ENCODE peak calls at places on chromosomes 7 and 10, in six cellular contexts. Z, T, X, C, U and B are unnamed samples.

GRCh38 chr7:1848013-1848640 is 178.1 kb downstream of the ELFN1 start:
- DNase-seq in Z (no peak), T (no peak), X (no peak), C (no peak), U (no peak), B (no peak)

GRCh38 chr7:134548877-134549276 is at the start of gene AKR1B15:
- DNase-seq in Z (no peak), T (no peak), X (no peak), C (no peak), U (peak; percentile 21), B (peak; percentile 39)

GRCh38 chr7:7924303-7924702 is 44.3 kb upstream of the GLCCI1 start:
- DNase-seq in Z (no peak), T (no peak), X (no peak), C (no peak), U (no peak), B (no peak)

GRCh38 chr10:71246591-71247143 is 34.3 kb downstream of the UNC5B start:
- DNase-seq in Z (no peak), T (no peak), X (no peak), C (no peak), U (no peak), B (no peak)

GRCh38 chr7:74658171-74659004 is 870 bp downstream of the GTF2I start:
- DNase-seq in Z (peak; percentile 84), T (peak; percentile 92), X (peak; percentile 95), C (peak; percentile 90), U (peak; percentile 79), B (peak; percentile 96)

GRCh38 chr10:15325243-15326002 is 45.7 kb downstream of the FAM171A1 start:
- DNase-seq in Z (no peak), T (no peak), X (peak; percentile 75), C (no peak), U (no peak), B (peak; percentile 76)

GRCh38 chr10:3853547-3853989 is 68.6 kb upstream of the KLF6 start:
- DNase-seq in Z (no peak), T (peak; percentile 49), X (peak; percentile 19), C (no peak), U (no peak), B (peak; percentile 78)

GRCh38 chr7:106417273-106417902 is 132.6 kb upstream of the NAMPT start:
- DNase-seq in Z (no peak), T (no peak), X (no peak), C (no peak), U (no peak), B (peak; percentile 17)

GRCh38 chr7:158281441-158281840 is 306.2 kb downstream of the PTPRN2 start:
- DNase-seq in Z (no peak), T (no peak), X (no peak), C (no peak), U (no peak), B (no peak)

GRCh38 chr7:151689196-151689971 is 169.7 kb upstream of the RHEB start:
- DNase-seq in Z (no peak), T (peak; percentile 38), X (no peak), C (no peak), U (no peak), B (no peak)

GRCh38 chr7:90625562-90625961 is 29.4 kb downstream of the CDK14 start:
- DNase-seq in Z (no peak), T (peak; percentile 6), X (peak; percentile 35), C (no peak), U (no peak), B (peak; percentile 71)

GRCh38 chr7:117385340-117386124 is 41.8 kb downstream of the ASZ1 start:
- DNase-seq in Z (no peak), T (peak; percentile 41), X (peak; percentile 55), C (no peak), U (no peak), B (peak; percentile 58)

GRCh38 chr10:58475322-58476277 is 37.1 kb upstream of the BICC1 start:
- DNase-seq in Z (no peak), T (no peak), X (peak; percentile 8), C (no peak), U (no peak), B (peak; percentile 65)

GRCh38 chr7:69814421-69814962 is 216.2 kb downstream of the AUTS2 start:
- DNase-seq in Z (no peak), T (peak; percentile 11), X (no peak), C (peak; percentile 32), U (no peak), B (no peak)

GRCh38 chr10:43880160-43880559 is 231.5 kb upstream of the ZNF32 start:
- DNase-seq in Z (no peak), T (no peak), X (no peak), C (no peak), U (no peak), B (no peak)

GRCh38 chr10:95572451-95572850 is 11.3 kb upstream of the SORBS1 start:
- DNase-seq in Z (no peak), T (no peak), X (no peak), C (no peak), U (no peak), B (no peak)

GRCh38 chr10:45532501-45532900 is 140.1 kb downstream of the ZFAND4 start:
- DNase-seq in Z (no peak), T (no peak), X (no peak), C (no peak), U (no peak), B (peak; percentile 4)

GRCh38 chr7:5406957-5407930 is 16.4 kb downstream of the TNRC18 start:
- DNase-seq in Z (no peak), T (no peak), X (no peak), C (peak; percentile 18), U (no peak), B (peak; percentile 43)

GRCh38 chr7:111126987-111127386 is 36.1 kb downstream of the LRRN3 start:
- DNase-seq in Z (no peak), T (no peak), X (peak; percentile 16), C (no peak), U (no peak), B (peak; percentile 66)

GRCh38 chr7:74612015-74612829 is 45.3 kb upstream of the GTF2I start:
- DNase-seq in Z (no peak), T (peak; percentile 61), X (peak; percentile 81), C (peak; percentile 16), U (no peak), B (peak; percentile 59)

GRCh38 chr7:68063171-68063570 is 1066.5 kb downstream of the TYW1 start:
- DNase-seq in Z (no peak), T (no peak), X (peak; percentile 50), C (peak; percentile 7), U (no peak), B (no peak)

GRCh38 chr10:4849555-4850242 is 23.7 kb downstream of the AKR1E2 start:
- DNase-seq in Z (peak; percentile 87), T (peak; percentile 87), X (peak; percentile 86), C (peak; percentile 94), U (no peak), B (peak; percentile 99)

GRCh38 chr7:140478361-140479061 is 794 bp downstream of the MKRN1 start:
- DNase-seq in Z (peak; percentile 14), T (peak; percentile 26), X (no peak), C (peak; percentile 35), U (peak; percentile 43), B (peak; percentile 52)

GRCh38 chr7:26653966-26654365 is 210.4 kb downstream of the SKAP2 start:
- DNase-seq in Z (no peak), T (peak; percentile 70), X (no peak), C (no peak), U (no peak), B (no peak)

GRCh38 chr7:157621131-157621681 is 284.4 kb downstream of the DNAJB6 start:
- DNase-seq in Z (no peak), T (no peak), X (no peak), C (no peak), U (no peak), B (no peak)

GRCh38 chr10:118621304-118621942 is 26.0 kb upstream of the PRLHR start:
- DNase-seq in Z (peak; percentile 11), T (no peak), X (no peak), C (no peak), U (no peak), B (no peak)

GRCh38 chr7:5541087-5541992 is 117.7 kb upstream of the TNRC18 start:
- DNase-seq in Z (no peak), T (no peak), X (no peak), C (no peak), U (no peak), B (no peak)

GRCh38 chr10:104209575-104210198 is 22.5 kb downstream of the CFAP43 start:
- DNase-seq in Z (peak; percentile 52), T (peak; percentile 74), X (peak; percentile 31), C (peak; percentile 36), U (no peak), B (peak; percentile 66)

GRCh38 chr7:158850390-158851174 is 5.8 kb upstream of the DYNC2I1 start:
- DNase-seq in Z (no peak), T (no peak), X (no peak), C (no peak), U (no peak), B (no peak)

GRCh38 chr7:2510909-2511768 is 8.4 kb upstream of the LFNG start:
- DNase-seq in Z (peak; percentile 54), T (no peak), X (no peak), C (no peak), U (no peak), B (no peak)

GRCh38 chr10:131725736-131726459 is 174.9 kb upstream of the PPP2R2D start:
- DNase-seq in Z (no peak), T (no peak), X (no peak), C (no peak), U (no peak), B (no peak)

GRCh38 chr10:14617850-14618249 is 156.8 kb downstream of the FAM107B start:
- DNase-seq in Z (no peak), T (no peak), X (no peak), C (no peak), U (no peak), B (peak; percentile 60)